ENCODE peak calls at places on chromosomes 7 and 10, in six cellular contexts. One of them, this sample, is unnamed.

GRCh38 chr7:13827716-13828115 is 161.8 kb downstream of the ETV1 start:
- DNase-seq in kidney: no peak
- DNase-seq in GM13976: no peak
- DNase-seq in cardiac fibroblast: no peak
- DNase-seq in K562: no peak
- DNase-seq in spleen: no peak
- DNase-seq in this sample: no peak

GRCh38 chr7:47456210-47456955 is 125.5 kb downstream of the TNS3 start:
- DNase-seq in cardiac fibroblast: no peak
- DNase-seq in spleen: no peak
- DNase-seq in kidney: no peak
- DNase-seq in K562: no peak
- DNase-seq in GM13976: no peak
- DNase-seq in this sample: no peak

GRCh38 chr10:122245136-122245535 is 26.0 kb upstream of the BTBD16 start:
- DNase-seq in cardiac fibroblast: no peak
- DNase-seq in GM13976: no peak
- DNase-seq in kidney: no peak
- DNase-seq in spleen: no peak
- DNase-seq in K562: no peak
- DNase-seq in this sample: no peak

GRCh38 chr10:76388321-76388720 is 956.9 kb downstream of the LRMDA start:
- DNase-seq in GM13976: no peak
- DNase-seq in cardiac fibroblast: peak; percentile 5
- DNase-seq in kidney: no peak
- DNase-seq in K562: no peak
- DNase-seq in spleen: no peak
- DNase-seq in this sample: no peak

GRCh38 chr7:33714208-33714607 is 191.1 kb upstream of the BMPER start:
- DNase-seq in GM13976: no peak
- DNase-seq in cardiac fibroblast: no peak
- DNase-seq in kidney: no peak
- DNase-seq in spleen: no peak
- DNase-seq in K562: no peak
- DNase-seq in this sample: no peak

GRCh38 chr7:111198255-111198654 is 107.3 kb downstream of the LRRN3 start:
- DNase-seq in spleen: no peak
- DNase-seq in K562: no peak
- DNase-seq in GM13976: no peak
- DNase-seq in kidney: no peak
- DNase-seq in cardiac fibroblast: peak; percentile 91
- DNase-seq in this sample: no peak

GRCh38 chr10:3654496-3654895 is 130.5 kb downstream of the KLF6 start:
- DNase-seq in kidney: no peak
- DNase-seq in GM13976: no peak
- DNase-seq in cardiac fibroblast: peak; percentile 35
- DNase-seq in K562: no peak
- DNase-seq in spleen: no peak
- DNase-seq in this sample: no peak

GRCh38 chr7:44460325-44460724 is 30.1 kb downstream of the NUDCD3 start:
- DNase-seq in cardiac fibroblast: no peak
- DNase-seq in GM13976: peak; percentile 53
- DNase-seq in kidney: no peak
- DNase-seq in K562: no peak
- DNase-seq in spleen: no peak
- DNase-seq in this sample: peak; percentile 41

GRCh38 chr10:69959911-69960310 is 92.7 kb upstream of the MACROH2A2 start:
- DNase-seq in spleen: no peak
- DNase-seq in kidney: no peak
- DNase-seq in cardiac fibroblast: no peak
- DNase-seq in K562: no peak
- DNase-seq in GM13976: no peak
- DNase-seq in this sample: no peak

GRCh38 chr7:104482362-104483042 is 154.1 kb downstream of the LHFPL3 start:
- DNase-seq in spleen: no peak
- DNase-seq in cardiac fibroblast: no peak
- DNase-seq in K562: no peak
- DNase-seq in GM13976: no peak
- DNase-seq in kidney: no peak
- DNase-seq in this sample: no peak

GRCh38 chr10:110268931-110269640 is 35.6 kb downstream of the SMNDC1 start:
- DNase-seq in GM13976: no peak
- DNase-seq in cardiac fibroblast: no peak
- DNase-seq in spleen: no peak
- DNase-seq in K562: no peak
- DNase-seq in kidney: no peak
- DNase-seq in this sample: no peak

GRCh38 chr10:104254493-104255243 is at the start of gene GSTO1:
- DNase-seq in kidney: peak; percentile 94
- DNase-seq in cardiac fibroblast: peak; percentile 83
- DNase-seq in K562: peak; percentile 65
- DNase-seq in spleen: peak; percentile 93
- DNase-seq in GM13976: peak; percentile 81
- DNase-seq in this sample: peak; percentile 81

GRCh38 chr7:102300643-102301211 is 14.1 kb downstream of the SH2B2 start:
- DNase-seq in spleen: no peak
- DNase-seq in GM13976: no peak
- DNase-seq in kidney: no peak
- DNase-seq in K562: no peak
- DNase-seq in cardiac fibroblast: peak; percentile 12
- DNase-seq in this sample: no peak
- TF ChIP-seq CTCF in spleen: no peak
- TF ChIP-seq CTCF in GM13976: no peak
- TF ChIP-seq CTCF in kidney: peak; percentile 26
- TF ChIP-seq CTCF in K562: no peak
- TF ChIP-seq CTCF in cardiac fibroblast: no peak
- TF ChIP-seq CTCF in this sample: no peak

GRCh38 chr10:30320248-30320647 is 28.8 kb downstream of the MTPAP start:
- DNase-seq in GM13976: no peak
- DNase-seq in K562: no peak
- DNase-seq in kidney: no peak
- DNase-seq in spleen: no peak
- DNase-seq in cardiac fibroblast: no peak
- DNase-seq in this sample: no peak

DNA sequence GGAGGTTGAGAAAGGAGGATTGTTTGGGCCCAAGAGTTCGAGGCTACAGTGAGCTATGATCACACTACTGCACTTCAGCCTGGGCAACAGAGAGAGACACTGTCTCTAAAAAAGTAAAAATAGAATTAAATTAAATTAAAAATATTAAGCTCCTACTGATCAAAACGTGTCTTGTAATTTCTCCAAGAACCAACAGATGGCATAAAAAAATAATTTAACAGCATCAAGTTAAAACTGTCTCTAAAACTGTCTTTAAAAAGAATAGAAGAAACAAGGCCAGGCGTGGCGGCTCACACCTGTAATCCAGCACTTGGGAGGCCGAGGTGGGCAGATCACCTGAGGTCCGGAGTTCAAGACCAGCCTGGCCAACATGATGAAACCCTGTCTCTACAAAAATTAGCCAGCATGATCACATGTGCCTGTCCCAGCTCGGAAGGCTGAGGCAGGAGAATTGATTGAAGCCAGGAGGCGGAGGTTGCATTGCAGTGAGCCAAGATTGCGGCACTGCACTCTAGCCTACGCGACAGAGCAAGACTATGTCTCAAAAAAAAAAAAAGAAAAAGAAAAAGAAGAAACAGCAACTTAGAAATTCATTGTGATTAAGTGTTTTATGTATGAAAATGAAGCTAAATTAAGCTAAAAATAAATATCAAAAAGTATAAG is 24.5 kb downstream of the MTPAP start:
- DNase-seq in K562: no peak
- DNase-seq in cardiac fibroblast: no peak
- DNase-seq in spleen: no peak
- DNase-seq in kidney: no peak
- DNase-seq in GM13976: no peak
- DNase-seq in this sample: no peak
- TF ChIP-seq CTCF in K562: no peak
- TF ChIP-seq CTCF in cardiac fibroblast: no peak
- TF ChIP-seq CTCF in spleen: no peak
- TF ChIP-seq CTCF in kidney: no peak
- TF ChIP-seq CTCF in GM13976: no peak
- TF ChIP-seq CTCF in this sample: no peak

DNA sequence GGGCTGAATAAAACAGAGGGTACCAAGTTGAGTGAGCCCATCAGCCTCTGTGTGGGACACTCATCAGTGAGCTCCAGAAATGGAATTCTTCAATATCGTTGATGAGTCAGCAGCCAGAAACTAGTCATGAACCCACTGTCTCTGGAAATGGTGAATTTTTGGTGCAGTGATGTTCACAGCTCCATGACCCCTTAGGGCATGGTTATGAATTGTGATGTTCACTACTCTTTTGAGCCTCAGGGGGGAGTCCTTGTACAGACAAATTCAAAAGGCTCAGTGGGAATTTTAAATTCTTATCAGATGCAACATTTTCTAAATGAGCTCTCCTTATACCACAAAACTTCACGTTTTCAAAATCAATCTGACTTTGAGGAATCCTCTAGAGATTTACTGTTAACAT is 335.7 kb downstream of the PHTF2 start:
- DNase-seq in spleen: no peak
- DNase-seq in kidney: no peak
- DNase-seq in K562: peak; percentile 62
- DNase-seq in cardiac fibroblast: peak; percentile 62
- DNase-seq in GM13976: peak; percentile 55
- DNase-seq in this sample: peak; percentile 36
- TF ChIP-seq CTCF in spleen: no peak
- TF ChIP-seq CTCF in kidney: peak; percentile 51
- TF ChIP-seq CTCF in K562: peak; percentile 56
- TF ChIP-seq CTCF in cardiac fibroblast: peak; percentile 50
- TF ChIP-seq CTCF in GM13976: no peak
- TF ChIP-seq CTCF in this sample: peak; percentile 13

GRCh38 chr10:16519908-16520861 is 1.5 kb downstream of the C1QL3 start:
- DNase-seq in kidney: no peak
- DNase-seq in K562: no peak
- DNase-seq in spleen: no peak
- DNase-seq in GM13976: peak; percentile 58
- DNase-seq in cardiac fibroblast: no peak
- DNase-seq in this sample: peak; percentile 64

GRCh38 chr10:16519250-16519907 is 2.3 kb downstream of the C1QL3 start:
- DNase-seq in GM13976: peak; percentile 23
- DNase-seq in kidney: no peak
- DNase-seq in cardiac fibroblast: no peak
- DNase-seq in K562: no peak
- DNase-seq in spleen: no peak
- DNase-seq in this sample: no peak

GRCh38 chr10:16520900-16521299 is 779 bp downstream of the C1QL3 start:
- DNase-seq in kidney: peak; percentile 79
- DNase-seq in cardiac fibroblast: peak; percentile 33
- DNase-seq in spleen: peak; percentile 75
- DNase-seq in K562: no peak
- DNase-seq in GM13976: peak; percentile 77
- DNase-seq in this sample: peak; percentile 80

GRCh38 chr10:16521311-16522016 is at the start of gene C1QL3:
- DNase-seq in spleen: no peak
- DNase-seq in GM13976: peak; percentile 55
- DNase-seq in cardiac fibroblast: peak; percentile 36
- DNase-seq in K562: no peak
- DNase-seq in kidney: no peak
- DNase-seq in this sample: peak; percentile 68

GRCh38 chr10:16518822-16519221 is 2.9 kb downstream of the C1QL3 start:
- DNase-seq in GM13976: no peak
- DNase-seq in K562: no peak
- DNase-seq in cardiac fibroblast: no peak
- DNase-seq in kidney: no peak
- DNase-seq in spleen: no peak
- DNase-seq in this sample: no peak
- TF ChIP-seq CTCF in GM13976: no peak
- TF ChIP-seq CTCF in K562: no peak
- TF ChIP-seq CTCF in cardiac fibroblast: peak; percentile 39
- TF ChIP-seq CTCF in kidney: no peak
- TF ChIP-seq CTCF in spleen: no peak
- TF ChIP-seq CTCF in this sample: no peak

GRCh38 chr7:23105644-23106490 is at the start of gene KLHL7:
- DNase-seq in K562: peak; percentile 95
- DNase-seq in GM13976: peak; percentile 94
- DNase-seq in cardiac fibroblast: peak; percentile 90
- DNase-seq in spleen: peak; percentile 100
- DNase-seq in kidney: peak; percentile 98
- DNase-seq in this sample: peak; percentile 93
- TF ChIP-seq CTCF in K562: peak; percentile 16
- TF ChIP-seq CTCF in GM13976: no peak
- TF ChIP-seq CTCF in cardiac fibroblast: peak; percentile 19
- TF ChIP-seq CTCF in spleen: no peak
- TF ChIP-seq CTCF in kidney: no peak
- TF ChIP-seq CTCF in this sample: no peak

DNA sequence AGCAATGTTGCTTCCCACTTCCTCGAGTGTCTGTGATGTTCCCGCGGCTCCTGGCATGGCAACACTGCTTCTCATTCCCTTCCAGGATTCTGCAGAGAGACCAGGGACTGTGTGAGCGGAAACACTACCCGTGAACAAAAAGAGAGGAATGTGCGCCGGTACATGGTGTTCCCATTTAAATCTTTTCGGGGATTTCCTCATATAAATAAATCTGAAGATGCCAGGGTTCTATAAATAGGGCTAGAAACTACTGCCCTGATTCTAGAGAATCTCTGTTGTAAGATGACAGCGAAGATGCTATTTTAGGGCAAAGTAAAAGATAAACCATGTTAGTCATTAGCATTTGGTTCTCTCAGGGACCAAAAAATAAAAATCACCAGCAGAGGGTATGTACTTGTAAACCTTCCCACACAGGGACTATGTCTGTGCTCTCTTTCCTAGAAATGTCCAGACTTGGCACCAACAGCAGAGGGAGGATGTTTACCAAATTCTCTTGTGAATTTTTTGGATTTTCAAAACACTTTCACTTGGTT is 92.2 kb upstream of the DDC start:
- DNase-seq in kidney: peak; percentile 84
- DNase-seq in spleen: no peak
- DNase-seq in cardiac fibroblast: peak; percentile 93
- DNase-seq in K562: no peak
- DNase-seq in GM13976: no peak
- DNase-seq in this sample: no peak
- TF ChIP-seq CTCF in kidney: no peak
- TF ChIP-seq CTCF in spleen: no peak
- TF ChIP-seq CTCF in cardiac fibroblast: peak; percentile 14
- TF ChIP-seq CTCF in K562: no peak
- TF ChIP-seq CTCF in GM13976: no peak
- TF ChIP-seq CTCF in this sample: no peak

DNA sequence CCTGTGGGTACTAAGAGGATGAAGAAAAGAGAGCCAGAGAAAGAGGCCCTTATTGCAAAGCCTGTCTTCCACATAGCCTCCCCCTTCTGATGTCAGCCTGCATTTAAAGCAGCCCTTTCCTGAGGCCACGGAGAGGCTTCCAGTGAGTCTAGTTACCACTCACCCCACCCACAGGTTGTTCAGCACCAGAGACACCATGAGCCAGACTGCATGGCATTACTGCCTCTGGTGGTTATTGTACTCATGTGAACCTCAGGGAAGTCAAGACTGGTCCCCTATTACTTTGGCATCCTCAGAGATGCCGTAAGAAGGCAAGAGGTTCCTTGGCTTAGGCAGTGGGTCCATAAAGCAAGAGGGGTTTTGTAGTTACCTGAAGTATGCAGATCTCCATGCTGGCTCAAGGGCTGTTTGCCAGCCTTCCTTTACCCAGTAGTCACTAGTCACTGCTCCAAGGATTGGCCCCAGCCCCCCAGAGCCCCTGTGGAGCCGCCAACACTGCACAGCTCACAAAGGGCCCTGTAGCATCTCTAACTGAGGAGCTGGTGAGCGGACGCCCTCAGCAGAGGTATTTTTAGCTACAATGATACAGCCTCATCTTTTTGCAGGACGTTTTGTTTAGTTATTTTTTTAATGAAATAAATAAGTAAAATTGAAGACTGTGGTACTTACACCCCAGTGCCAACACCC is 20.7 kb downstream of the LRRC4 start:
- DNase-seq in spleen: no peak
- DNase-seq in cardiac fibroblast: no peak
- DNase-seq in GM13976: no peak
- DNase-seq in K562: no peak
- DNase-seq in kidney: no peak
- DNase-seq in this sample: no peak
- TF ChIP-seq CTCF in spleen: no peak
- TF ChIP-seq CTCF in cardiac fibroblast: peak; percentile 13
- TF ChIP-seq CTCF in GM13976: no peak
- TF ChIP-seq CTCF in K562: peak; percentile 26
- TF ChIP-seq CTCF in kidney: no peak
- TF ChIP-seq CTCF in this sample: no peak

This sample was measured in GM20000.